ENCODE peak calls at places on chromosome 5, in five cellular contexts. One of them, this sample, is unnamed.

GRCh38 chr5:171429543-171429910 is 10.1 kb downstream of the FGF18 start:
- DNase-seq in HT-29: no peak
- DNase-seq in WTC11: no peak
- DNase-seq in effector memory CD4-positive, alpha-beta T cell: no peak
- DNase-seq in CD4-positive, CD25-positive, alpha-beta regulatory T cell: no peak
- DNase-seq in this sample: no peak

GRCh38 chr5:138724470-138725146 is 28.6 kb upstream of the CTNNA1 start:
- DNase-seq in HT-29: no peak
- DNase-seq in WTC11: peak
- DNase-seq in effector memory CD4-positive, alpha-beta T cell: no peak
- DNase-seq in CD4-positive, CD25-positive, alpha-beta regulatory T cell: no peak
- DNase-seq in this sample: no peak

GRCh38 chr5:8676731-8677130 is 807.8 kb downstream of the MTRR start:
- DNase-seq in HT-29: no peak
- DNase-seq in WTC11: no peak
- DNase-seq in effector memory CD4-positive, alpha-beta T cell: no peak
- DNase-seq in CD4-positive, CD25-positive, alpha-beta regulatory T cell: no peak
- DNase-seq in this sample: no peak

GRCh38 chr5:2695200-2695891 is 56.1 kb downstream of the IRX2 start:
- DNase-seq in HT-29: peak
- DNase-seq in WTC11: no peak
- DNase-seq in effector memory CD4-positive, alpha-beta T cell: no peak
- DNase-seq in CD4-positive, CD25-positive, alpha-beta regulatory T cell: no peak
- DNase-seq in this sample: no peak

GRCh38 chr5:74028406-74028805 is 402.4 kb downstream of the ARHGEF28 start:
- DNase-seq in HT-29: no peak
- DNase-seq in WTC11: no peak
- DNase-seq in effector memory CD4-positive, alpha-beta T cell: no peak
- DNase-seq in CD4-positive, CD25-positive, alpha-beta regulatory T cell: no peak
- DNase-seq in this sample: no peak

GRCh38 chr5:54329731-54330709 is 19.6 kb upstream of the ARL15 start:
- DNase-seq in HT-29: peak
- DNase-seq in WTC11: no peak
- DNase-seq in effector memory CD4-positive, alpha-beta T cell: no peak
- DNase-seq in CD4-positive, CD25-positive, alpha-beta regulatory T cell: no peak
- DNase-seq in this sample: peak

GRCh38 chr5:175743676-175744210 is 85.9 kb downstream of the HRH2 start:
- DNase-seq in HT-29: peak
- DNase-seq in WTC11: peak
- DNase-seq in effector memory CD4-positive, alpha-beta T cell: no peak
- DNase-seq in CD4-positive, CD25-positive, alpha-beta regulatory T cell: no peak
- DNase-seq in this sample: no peak

GRCh38 chr5:91383956-91384300 is 811 bp upstream of the ARRDC3 start:
- DNase-seq in HT-29: no peak
- DNase-seq in WTC11: no peak
- DNase-seq in effector memory CD4-positive, alpha-beta T cell: no peak
- DNase-seq in CD4-positive, CD25-positive, alpha-beta regulatory T cell: no peak
- DNase-seq in this sample: peak

GRCh38 chr5:16773990-16774389 is 157.2 kb upstream of the RETREG1 start:
- DNase-seq in HT-29: no peak
- DNase-seq in WTC11: no peak
- DNase-seq in effector memory CD4-positive, alpha-beta T cell: no peak
- DNase-seq in CD4-positive, CD25-positive, alpha-beta regulatory T cell: no peak
- DNase-seq in this sample: no peak

GRCh38 chr5:119009131-119009530 is 20.8 kb upstream of the DTWD2 start:
- DNase-seq in HT-29: peak
- DNase-seq in WTC11: no peak
- DNase-seq in effector memory CD4-positive, alpha-beta T cell: no peak
- DNase-seq in CD4-positive, CD25-positive, alpha-beta regulatory T cell: no peak
- DNase-seq in this sample: peak

This sample was measured in small intestine.